ENCODE peak calls at places on chromosomes 12 and 14, in four cellular contexts. K is HepG2, P is GM12878, L is NT2/D1. S is an unnamed sample.

GRCh38 chr12:46661161-46661845 is 164.5 kb downstream of the SLC38A4 start:
- DNase-seq in K (peak), P (peak), L (peak), S (no peak)

GRCh38 chr12:131735153-131735456 is 24.2 kb downstream of the SFSWAP start:
- DNase-seq in K (no peak), P (no peak), L (no peak), S (no peak)

GRCh38 chr14:35821546-35822411 is 4.4 kb upstream of the BRMS1L start:
- DNase-seq in K (peak), P (no peak), L (no peak), S (no peak)

GRCh38 chr12:124211753-124212152 is 83.1 kb upstream of the RFLNA start:
- DNase-seq in K (no peak), P (no peak), L (no peak), S (no peak)

GRCh38 chr12:126668961-126669360 is 1598.0 kb upstream of the TMEM132C start:
- DNase-seq in K (no peak), P (no peak), L (no peak), S (no peak)

GRCh38 chr14:50812856-50813543 is 18.0 kb downstream of the NIN start:
- DNase-seq in K (no peak), P (no peak), L (no peak), S (no peak)

GRCh38 chr14:94123868-94124267 is 5.5 kb downstream of the IFI27L2 start:
- DNase-seq in K (peak), P (no peak), L (no peak), S (no peak)

GRCh38 chr12:56074396-56074795 is 5.6 kb upstream of the ERBB3 start:
- DNase-seq in K (no peak), P (no peak), L (no peak), S (no peak)

GRCh38 chr12:18551703-18552102 is 186.1 kb downstream of the PLCZ1 start:
- DNase-seq in K (no peak), P (no peak), L (no peak), S (no peak)

GRCh38 chr12:56229819-56230448 is at the start of gene SLC39A5:
- DNase-seq in K (no peak), P (no peak), L (no peak), S (no peak)

GRCh38 chr12:131076277-131076676 is 122.6 kb downstream of the ADGRD1 start:
- DNase-seq in K (no peak), P (no peak), L (no peak), S (no peak)

GRCh38 chr12:53601296-53601847 is 24.8 kb downstream of the ATF7 start:
- DNase-seq in K (no peak), P (no peak), L (no peak), S (no peak)

GRCh38 chr12:55974308-55974724 is 438 bp downstream of the RAB5B start:
- DNase-seq in K (peak), P (no peak), L (peak), S (no peak)

GRCh38 chr12:72141381-72141780 is 130.8 kb upstream of the TRHDE start:
- DNase-seq in K (peak), P (peak), L (no peak), S (no peak)

GRCh38 chr12:67759829-67760228 is 111.3 kb downstream of the DYRK2 start:
- DNase-seq in K (no peak), P (no peak), L (no peak), S (no peak)

GRCh38 chr12:53575502-53576264 is 50.5 kb downstream of the ATF7 start:
- DNase-seq in K (no peak), P (no peak), L (no peak), S (no peak)

GRCh38 chr12:49565956-49566265 is 2.0 kb downstream of the MCRS1 start:
- DNase-seq in K (no peak), P (no peak), L (no peak), S (no peak)

GRCh38 chr12:101459642-101460346 is 15.3 kb upstream of the SPIC start:
- DNase-seq in K (peak), P (no peak), L (no peak), S (no peak)

GRCh38 chr12:92899388-92900001 is 29.6 kb downstream of the EEA1 start:
- DNase-seq in K (peak), P (no peak), L (peak), S (no peak)

GRCh38 chr12:21566223-21566906 is 38.3 kb downstream of the GYS2 start:
- DNase-seq in K (peak), P (no peak), L (no peak), S (no peak)

GRCh38 chr14:94702629-94703028 is 67.3 kb downstream of the GSC start:
- DNase-seq in K (no peak), P (no peak), L (no peak), S (no peak)

GRCh38 chr14:21057803-21058675 is at the start of gene RNASE8:
- DNase-seq in K (no peak), P (no peak), L (no peak), S (no peak)

GRCh38 chr12:52082988-52083637 is 3.6 kb downstream of the SMIM41 start:
- DNase-seq in K (peak), P (no peak), L (no peak), S (peak)

GRCh38 chr12:75996907-75997447 is 34.6 kb downstream of the PHLDA1 start:
- DNase-seq in K (no peak), P (no peak), L (no peak), S (no peak)

GRCh38 chr12:57720606-57721595 is 17.6 kb downstream of the AGAP2 start:
- DNase-seq in K (no peak), P (no peak), L (no peak), S (no peak)

GRCh38 chr14:30906752-30907658 is 32.6 kb downstream of the COCH start:
- DNase-seq in K (peak), P (no peak), L (no peak), S (no peak)

GRCh38 chr12:124545508-124546418 is 21.6 kb downstream of the NCOR2 start:
- DNase-seq in K (no peak), P (peak), L (no peak), S (no peak)

GRCh38 chr14:69485261-69485660 is 733 bp downstream of the PLEKHD1 start:
- DNase-seq in K (no peak), P (no peak), L (no peak), S (no peak)

GRCh38 chr14:73786632-73786941 is 65.0 kb upstream of the PTGR2 start:
- DNase-seq in K (no peak), P (no peak), L (no peak), S (no peak)

GRCh38 chr14:73785834-73786631 is 65.6 kb upstream of the PTGR2 start:
- DNase-seq in K (peak), P (no peak), L (no peak), S (no peak)

GRCh38 chr14:73787760-73788508 is 63.7 kb upstream of the PTGR2 start:
- DNase-seq in K (no peak), P (no peak), L (no peak), S (no peak)

GRCh38 chr14:73785336-73785833 is 66.2 kb upstream of the PTGR2 start:
- DNase-seq in K (peak), P (no peak), L (no peak), S (no peak)

GRCh38 chr14:73786942-73787759 is 64.5 kb upstream of the PTGR2 start:
- DNase-seq in K (no peak), P (no peak), L (no peak), S (no peak)
- TF ChIP-seq YY1 in K (peak), P (no peak), L (no peak), S (no peak)

DNA sequence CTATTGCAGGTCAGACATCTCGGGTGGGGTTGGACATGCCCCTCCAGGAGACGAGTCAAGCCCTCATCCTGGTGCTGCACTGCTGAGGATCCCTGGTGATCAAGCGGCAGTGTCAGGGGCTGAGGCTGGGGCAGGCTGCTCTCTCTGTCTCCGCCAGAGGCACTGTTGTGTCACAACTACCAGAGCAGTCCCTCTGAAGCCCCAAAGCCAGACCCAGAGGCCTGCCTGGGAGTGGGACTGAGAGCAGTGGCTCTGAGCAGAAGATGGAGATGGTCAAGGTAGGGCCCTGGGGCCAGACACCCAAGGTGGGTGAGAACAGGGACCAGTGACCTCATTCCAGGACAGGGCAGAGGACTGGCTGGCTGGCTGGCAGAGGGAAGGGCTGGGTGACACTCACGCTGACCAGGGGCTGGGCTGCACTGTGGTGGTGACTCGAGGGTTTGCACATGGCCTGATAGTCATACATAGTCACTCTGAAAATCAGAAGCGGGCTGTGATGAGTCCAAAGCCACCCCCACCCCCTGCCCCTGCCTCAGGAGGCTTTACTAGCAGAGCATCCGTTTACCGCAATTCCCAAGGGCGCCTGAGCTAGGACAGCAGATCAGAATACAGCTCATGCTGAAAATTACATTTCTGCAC is 19.6 kb upstream of the LRTM2 start:
- DNase-seq in K (peak), P (no peak), L (peak), S (no peak)
- TF ChIP-seq SUZ12 in K (no peak), P (no peak), L (no peak), S (no peak)

GRCh38 chr12:116399055-116399454 is 121.6 kb upstream of the MED13L start:
- DNase-seq in K (no peak), P (no peak), L (no peak), S (no peak)

GRCh38 chr12:116403546-116403945 is 126.1 kb upstream of the MED13L start:
- DNase-seq in K (no peak), P (no peak), L (no peak), S (no peak)

GRCh38 chr12:116402163-116402939 is 124.9 kb upstream of the MED13L start:
- DNase-seq in K (no peak), P (no peak), L (no peak), S (no peak)

GRCh38 chr12:116398193-116398592 is 120.7 kb upstream of the MED13L start:
- DNase-seq in K (no peak), P (no peak), L (no peak), S (no peak)

DNA sequence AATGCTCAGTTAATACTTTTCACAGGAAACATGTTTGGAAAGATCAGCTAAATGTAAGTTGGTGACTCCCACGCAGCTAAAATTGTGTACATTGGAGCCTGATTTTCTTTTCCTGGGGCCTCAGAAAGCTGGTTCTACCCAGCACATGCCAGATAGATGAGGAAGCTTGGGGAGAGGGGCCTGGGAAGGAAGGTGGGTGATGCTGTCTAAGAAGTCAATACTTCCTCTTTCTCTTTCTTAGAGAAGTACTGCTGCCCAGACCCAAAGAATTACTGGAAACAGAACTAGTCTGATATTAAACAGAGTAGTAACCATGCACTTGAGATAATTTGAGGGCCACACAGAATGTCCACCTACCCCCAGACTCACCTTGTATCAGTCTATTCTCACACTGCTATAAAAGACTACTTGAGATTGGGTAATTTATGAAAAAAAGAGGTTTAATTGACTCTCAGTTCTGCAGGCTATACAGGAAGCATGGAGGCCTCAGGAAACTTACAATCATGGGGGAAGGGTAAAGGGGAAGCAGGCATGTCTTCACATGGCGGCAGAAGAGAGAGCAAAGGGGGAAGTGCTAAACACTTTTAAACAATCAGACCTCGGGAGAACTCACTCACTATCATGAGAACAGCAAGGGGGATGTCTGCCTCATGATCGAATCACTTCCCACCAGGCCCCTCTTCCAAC is 123.3 kb upstream of the MED13L start:
- DNase-seq in K (no peak), P (no peak), L (no peak), S (no peak)
- TF ChIP-seq YY1 in K (no peak), P (no peak), L (no peak), S (no peak)

DNA sequence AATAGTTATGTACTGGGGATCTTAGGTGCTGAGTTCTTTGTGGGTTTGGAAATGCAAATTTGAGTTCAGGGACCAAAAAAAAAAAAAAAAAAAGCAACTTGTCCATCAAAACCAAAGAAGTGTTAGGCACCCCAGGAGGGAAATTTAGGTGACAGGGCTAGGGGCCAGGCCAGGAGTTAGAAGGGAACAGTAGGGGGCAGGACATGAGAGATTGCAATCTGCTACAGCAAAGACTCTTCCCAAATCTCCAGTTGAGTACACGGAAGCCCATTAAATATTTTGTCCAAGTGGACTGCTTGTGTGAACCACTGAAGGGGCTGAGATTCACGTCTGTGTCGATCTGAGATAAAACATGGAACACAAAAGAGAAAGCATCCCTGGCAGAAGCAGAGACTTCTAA is 52.8 kb downstream of the TSPAN19 start:
- DNase-seq in K (no peak), P (no peak), L (no peak), S (no peak)
- TF ChIP-seq SUZ12 in K (no peak), P (no peak), L (no peak), S (no peak)

DNA sequence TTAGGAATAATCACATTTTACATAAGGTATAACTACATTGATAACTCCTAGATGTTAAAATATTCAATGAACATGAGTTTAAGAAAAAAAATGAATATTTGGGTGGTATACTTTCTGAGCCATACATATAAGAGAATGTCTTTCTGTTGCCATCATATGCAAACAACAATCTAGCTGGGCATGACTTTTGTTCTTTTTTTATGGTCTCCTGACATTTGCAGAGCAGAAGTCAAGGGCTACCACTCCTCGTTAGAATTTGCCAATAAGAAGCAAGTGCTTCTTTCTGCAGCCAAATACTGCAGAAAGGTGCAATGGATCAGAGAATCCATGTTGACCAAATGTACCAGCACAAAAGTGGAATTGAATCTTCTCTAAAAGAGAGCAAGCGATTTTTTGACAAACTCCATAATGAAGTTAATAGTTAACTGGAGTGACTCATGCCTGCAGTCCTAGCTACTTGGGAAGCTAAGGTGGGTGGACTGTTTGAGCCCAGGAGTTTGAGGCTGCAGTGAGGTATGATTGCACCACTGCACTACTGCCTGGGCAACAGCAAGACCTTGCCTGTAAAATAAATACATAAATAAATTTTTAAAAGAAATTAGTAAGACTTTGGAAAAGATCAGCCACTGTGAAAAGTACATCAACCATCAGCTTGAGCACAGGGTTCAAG is 25.5 kb upstream of the CCDC91 start:
- DNase-seq in K (peak), P (no peak), L (no peak), S (no peak)
- TF ChIP-seq YY1 in K (no peak), P (no peak), L (no peak), S (no peak)

GRCh38 chr14:38128640-38129039 is 79.1 kb upstream of the SSTR1 start:
- DNase-seq in K (no peak), P (no peak), L (no peak), S (no peak)

GRCh38 chr14:38127356-38127755 is 80.3 kb upstream of the SSTR1 start:
- DNase-seq in K (no peak), P (no peak), L (no peak), S (no peak)

GRCh38 chr14:38129192-38129591 is 78.5 kb upstream of the SSTR1 start:
- DNase-seq in K (no peak), P (no peak), L (no peak), S (no peak)

GRCh38 chr14:38129705-38130104 is 78.0 kb upstream of the SSTR1 start:
- DNase-seq in K (no peak), P (no peak), L (no peak), S (no peak)

DNA sequence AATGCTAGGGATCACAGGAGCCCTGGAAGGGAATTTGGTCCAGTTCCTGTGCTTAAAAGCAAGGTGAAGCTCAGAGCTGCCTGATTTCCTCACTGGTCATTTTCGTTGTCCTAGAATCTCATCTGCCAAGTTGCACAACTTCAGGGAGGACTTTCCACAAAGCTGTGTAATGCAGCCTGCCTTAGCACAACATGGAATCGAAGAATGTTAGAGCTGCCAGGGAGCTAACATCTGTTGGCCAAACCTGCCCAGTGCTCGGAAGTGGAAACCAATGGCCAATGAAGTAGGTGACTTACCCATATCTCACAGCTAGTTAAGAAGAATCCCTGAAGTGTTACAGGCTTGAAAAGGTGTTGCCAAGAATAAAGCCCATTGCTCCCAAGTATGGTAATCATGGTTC is 79.9 kb upstream of the SSTR1 start:
- DNase-seq in K (no peak), P (no peak), L (no peak), S (no peak)
- TF ChIP-seq SUZ12 in K (no peak), P (no peak), L (no peak), S (no peak)

S was measured in H1.